ENCODE peak calls at places on chromosomes 1 and 21, in six cellular contexts. Q, J, P, C, K and E are unnamed samples.

GRCh38 chr1:2235300-2235998 is 7.3 kb downstream of the SKI start:
- DNase-seq in Q (no peak), J (no peak), P (no peak), C (no peak), K (no peak), E (no peak)

GRCh38 chr1:107830075-107830474 is 134.9 kb downstream of the VAV3 start:
- DNase-seq in Q (no peak), J (no peak), P (no peak), C (no peak), K (no peak), E (no peak)

GRCh38 chr1:221035680-221036153 is 156.5 kb downstream of the HLX start:
- DNase-seq in Q (no peak), J (peak), P (no peak), C (peak), K (no peak), E (no peak)

GRCh38 chr1:230641346-230641745 is 935 bp upstream of the COG2 start:
- DNase-seq in Q (no peak), J (peak), P (no peak), C (no peak), K (no peak), E (no peak)

GRCh38 chr1:247924868-247925267 is at the start of gene OR2AJ1:
- DNase-seq in Q (no peak), J (no peak), P (no peak), C (no peak), K (no peak), E (no peak)

GRCh38 chr1:44820328-44820944 is 12.1 kb downstream of the BTBD19 start:
- DNase-seq in Q (no peak), J (no peak), P (no peak), C (no peak), K (no peak), E (no peak)

GRCh38 chr1:198929111-198929604 is 290.3 kb downstream of the PTPRC start:
- DNase-seq in Q (no peak), J (no peak), P (no peak), C (no peak), K (no peak), E (no peak)

GRCh38 chr21:19731251-19731650 is 1267.0 kb upstream of the NCAM2 start:
- DNase-seq in Q (no peak), J (no peak), P (no peak), C (no peak), K (no peak), E (no peak)

GRCh38 chr1:26705788-26706237 is 10.0 kb downstream of the ARID1A start:
- DNase-seq in Q (no peak), J (no peak), P (no peak), C (peak), K (no peak), E (peak)

GRCh38 chr21:34701726-34702125 is 32.9 kb downstream of the CLIC6 start:
- DNase-seq in Q (no peak), J (peak), P (no peak), C (no peak), K (no peak), E (no peak)

GRCh38 chr1:181366910-181367309 is 116.4 kb upstream of the CACNA1E start:
- DNase-seq in Q (no peak), J (no peak), P (no peak), C (no peak), K (no peak), E (no peak)

GRCh38 chr21:33514234-33514633 is 22.7 kb upstream of the DNAJC28 start:
- DNase-seq in Q (no peak), J (no peak), P (no peak), C (no peak), K (no peak), E (peak)

GRCh38 chr21:39384674-39385298 is 35.9 kb upstream of the HMGN1 start:
- DNase-seq in Q (no peak), J (no peak), P (no peak), C (no peak), K (no peak), E (no peak)

GRCh38 chr1:161013591-161014513 is 7.1 kb downstream of the F11R start:
- DNase-seq in Q (no peak), J (peak), P (no peak), C (no peak), K (peak), E (no peak)

GRCh38 chr21:35139382-35139715 is 90.2 kb upstream of the RUNX1 start:
- DNase-seq in Q (no peak), J (no peak), P (no peak), C (no peak), K (no peak), E (no peak)

GRCh38 chr1:40877681-40878080 is 15.5 kb upstream of the CITED4 start:
- DNase-seq in Q (no peak), J (peak), P (no peak), C (no peak), K (no peak), E (peak)

GRCh38 chr1:119298687-119299086 is 69.9 kb upstream of the HAO2 start:
- DNase-seq in Q (no peak), J (no peak), P (no peak), C (peak), K (no peak), E (no peak)

GRCh38 chr1:233908092-233908491 is 3.6 kb downstream of the SLC35F3 start:
- DNase-seq in Q (no peak), J (no peak), P (no peak), C (no peak), K (no peak), E (no peak)

GRCh38 chr1:7831458-7831857 is 21.4 kb downstream of the UTS2 start:
- DNase-seq in Q (no peak), J (no peak), P (no peak), C (no peak), K (no peak), E (no peak)

GRCh38 chr1:206897175-206897574 is at the start of gene IL24:
- DNase-seq in Q (no peak), J (no peak), P (no peak), C (no peak), K (no peak), E (no peak)

GRCh38 chr1:77250126-77250525 is 30.9 kb upstream of the PIGK start:
- DNase-seq in Q (no peak), J (no peak), P (no peak), C (no peak), K (no peak), E (no peak)

GRCh38 chr1:156706647-156707008 is 1.2 kb upstream of the CRABP2 start:
- DNase-seq in Q (no peak), J (peak), P (no peak), C (peak), K (no peak), E (no peak)

GRCh38 chr1:172789840-172790239 is 130.9 kb downstream of the FASLG start:
- DNase-seq in Q (no peak), J (no peak), P (no peak), C (no peak), K (no peak), E (no peak)

GRCh38 chr1:41963636-41964035 is 44.9 kb upstream of the HIVEP3 start:
- DNase-seq in Q (no peak), J (no peak), P (no peak), C (no peak), K (no peak), E (no peak)

GRCh38 chr1:18299441-18300338 is 181.0 kb upstream of the KLHDC7A start:
- DNase-seq in Q (peak), J (no peak), P (peak), C (no peak), K (peak), E (no peak)

GRCh38 chr1:184425449-184426277 is 38.8 kb downstream of the C1orf21 start:
- DNase-seq in Q (no peak), J (no peak), P (no peak), C (no peak), K (no peak), E (no peak)

GRCh38 chr21:41562101-41563000 is 54.4 kb upstream of the TMPRSS2 start:
- DNase-seq in Q (no peak), J (no peak), P (no peak), C (no peak), K (no peak), E (no peak)

GRCh38 chr21:16794944-16795343 is 717.9 kb upstream of the CXADR start:
- DNase-seq in Q (no peak), J (peak), P (no peak), C (peak), K (no peak), E (peak)

GRCh38 chr1:151948506-151948905 is 39.2 kb upstream of the THEM4 start:
- DNase-seq in Q (no peak), J (no peak), P (no peak), C (no peak), K (no peak), E (no peak)

GRCh38 chr1:35564037-35564883 is 6.7 kb downstream of the NCDN start:
- DNase-seq in Q (peak), J (peak), P (peak), C (peak), K (peak), E (no peak)

GRCh38 chr1:206583461-206584264 is 28.6 kb downstream of the EIF2D start:
- DNase-seq in Q (peak), J (peak), P (peak), C (peak), K (peak), E (no peak)

GRCh38 chr1:53653631-53654030 is 85.3 kb downstream of the GLIS1 start:
- DNase-seq in Q (no peak), J (no peak), P (no peak), C (no peak), K (no peak), E (no peak)

GRCh38 chr1:51541313-51542050 is 22.4 kb upstream of the EPS15 start:
- DNase-seq in Q (no peak), J (no peak), P (no peak), C (no peak), K (no peak), E (no peak)

GRCh38 chr1:163924041-163924440 is 602.3 kb downstream of the NUF2 start:
- DNase-seq in Q (no peak), J (no peak), P (no peak), C (no peak), K (no peak), E (no peak)

GRCh38 chr1:217472915-217473314 is 158.0 kb downstream of the GPATCH2 start:
- DNase-seq in Q (no peak), J (no peak), P (no peak), C (no peak), K (no peak), E (no peak)